ENCODE peak calls at places on chromosome 16, in five cellular contexts. One of them, this sample, is unnamed.

GRCh38 chr16:53911506-53911905 is 207.6 kb downstream of the FTO start:
- DNase-seq in HFFc6: no peak
- DNase-seq in SJCRH30: no peak
- DNase-seq in fibroblast of the conjunctiva: no peak
- DNase-seq in Caki2: no peak
- DNase-seq in this sample: no peak

GRCh38 chr16:70476272-70477020 is 22.1 kb downstream of the FCSK start:
- DNase-seq in SJCRH30: peak; percentile 14
- DNase-seq in HFFc6: peak; percentile 76
- DNase-seq in fibroblast of the conjunctiva: no peak
- DNase-seq in Caki2: peak; percentile 73
- DNase-seq in this sample: peak; percentile 92

GRCh38 chr16:4319454-4319853 is 3.6 kb downstream of the GLIS2 start:
- DNase-seq in Caki2: no peak
- DNase-seq in SJCRH30: no peak
- DNase-seq in HFFc6: no peak
- DNase-seq in fibroblast of the conjunctiva: no peak
- DNase-seq in this sample: no peak

GRCh38 chr16:22623351-22623781 is 112.7 kb downstream of the NPIPB5 start:
- DNase-seq in SJCRH30: no peak
- DNase-seq in HFFc6: peak; percentile 49
- DNase-seq in Caki2: peak; percentile 52
- DNase-seq in fibroblast of the conjunctiva: no peak
- DNase-seq in this sample: no peak

GRCh38 chr16:53093162-53093744 is 38.5 kb downstream of the CHD9 start:
- DNase-seq in Caki2: no peak
- DNase-seq in SJCRH30: no peak
- DNase-seq in fibroblast of the conjunctiva: no peak
- DNase-seq in HFFc6: no peak
- DNase-seq in this sample: no peak

GRCh38 chr16:82949016-82949415 is 322.2 kb downstream of the CDH13 start:
- DNase-seq in HFFc6: no peak
- DNase-seq in fibroblast of the conjunctiva: no peak
- DNase-seq in Caki2: no peak
- DNase-seq in SJCRH30: no peak
- DNase-seq in this sample: no peak

GRCh38 chr16:55294947-55295346 is 29.1 kb upstream of the IRX6 start:
- DNase-seq in HFFc6: no peak
- DNase-seq in Caki2: peak; percentile 75
- DNase-seq in fibroblast of the conjunctiva: no peak
- DNase-seq in SJCRH30: peak; percentile 61
- DNase-seq in this sample: no peak

GRCh38 chr16:83928341-83929055 is 24.5 kb upstream of the OSGIN1 start:
- DNase-seq in HFFc6: peak; percentile 63
- DNase-seq in SJCRH30: no peak
- DNase-seq in fibroblast of the conjunctiva: no peak
- DNase-seq in Caki2: peak; percentile 17
- DNase-seq in this sample: peak; percentile 77

GRCh38 chr16:10876799-10877341 is at the start of gene CIITA:
- DNase-seq in fibroblast of the conjunctiva: peak; percentile 28
- DNase-seq in Caki2: peak; percentile 9
- DNase-seq in HFFc6: peak; percentile 90
- DNase-seq in SJCRH30: peak; percentile 13
- DNase-seq in this sample: peak; percentile 87

GRCh38 chr16:54123766-54124165 is 162.8 kb downstream of the IRX3 start:
- DNase-seq in fibroblast of the conjunctiva: no peak
- DNase-seq in HFFc6: no peak
- DNase-seq in Caki2: no peak
- DNase-seq in SJCRH30: peak; percentile 10
- DNase-seq in this sample: no peak

This sample was measured in RWPE1.